ENCODE peak calls at places on chromosomes 2 and 18, in six cellular contexts. One of them, this sample, is unnamed. For H3K36me3 and H3K27me3, the result is how much of the 10 kb centered on the place peaks cover.

GRCh38 chr2:69589973-69590652 is 53.4 kb downstream of the AAK1 start:
- DNase-seq in hepatocyte: no peak
- DNase-seq in fibroblast of lung: peak
- DNase-seq in left ventricle myocardium inferior: no peak
- DNase-seq in HCT116: no peak
- DNase-seq in right lobe of liver: no peak
- DNase-seq in this sample: no peak

GRCh38 chr2:158926478-158926948 is 41.9 kb upstream of the TANC1 start:
- DNase-seq in left ventricle myocardium inferior: no peak
- DNase-seq in hepatocyte: peak
- DNase-seq in fibroblast of lung: peak
- DNase-seq in HCT116: peak
- DNase-seq in right lobe of liver: no peak
- DNase-seq in this sample: no peak

GRCh38 chr2:165239230-165239629 is at the start of gene SCN2A:
- DNase-seq in fibroblast of lung: peak
- DNase-seq in right lobe of liver: no peak
- DNase-seq in HCT116: peak
- DNase-seq in hepatocyte: peak
- DNase-seq in left ventricle myocardium inferior: no peak
- DNase-seq in this sample: no peak

GRCh38 chr2:83081835-83082522 is 1377.1 kb downstream of the SUCLG1 start:
- DNase-seq in left ventricle myocardium inferior: no peak
- DNase-seq in right lobe of liver: no peak
- DNase-seq in hepatocyte: peak
- DNase-seq in fibroblast of lung: peak
- DNase-seq in HCT116: no peak
- DNase-seq in this sample: no peak

GRCh38 chr2:77397763-77398162 is 124.4 kb downstream of the LRRTM4 start:
- DNase-seq in HCT116: no peak
- DNase-seq in left ventricle myocardium inferior: no peak
- DNase-seq in fibroblast of lung: no peak
- DNase-seq in hepatocyte: peak
- DNase-seq in right lobe of liver: no peak
- DNase-seq in this sample: no peak

GRCh38 chr2:84919885-84920580 is 14.6 kb downstream of the TMSB10 start:
- DNase-seq in HCT116: peak
- DNase-seq in fibroblast of lung: peak
- DNase-seq in left ventricle myocardium inferior: no peak
- DNase-seq in hepatocyte: peak
- DNase-seq in right lobe of liver: no peak
- DNase-seq in this sample: no peak

GRCh38 chr2:964567-964966 is 13.9 kb downstream of the SNTG2 start:
- DNase-seq in HCT116: no peak
- DNase-seq in left ventricle myocardium inferior: no peak
- DNase-seq in right lobe of liver: no peak
- DNase-seq in hepatocyte: no peak
- DNase-seq in fibroblast of lung: no peak
- DNase-seq in this sample: no peak

GRCh38 chr2:177812713-177813396 is 259.7 kb downstream of the PDE11A start:
- DNase-seq in fibroblast of lung: no peak
- DNase-seq in hepatocyte: no peak
- DNase-seq in right lobe of liver: no peak
- DNase-seq in HCT116: no peak
- DNase-seq in left ventricle myocardium inferior: no peak
- DNase-seq in this sample: no peak

GRCh38 chr2:73088703-73089102 is 17.2 kb upstream of the SFXN5 start:
- DNase-seq in HCT116: no peak
- DNase-seq in hepatocyte: no peak
- DNase-seq in right lobe of liver: no peak
- DNase-seq in left ventricle myocardium inferior: no peak
- DNase-seq in fibroblast of lung: no peak
- DNase-seq in this sample: no peak

GRCh38 chr18:79326413-79327198 is 69.1 kb upstream of the NFATC1 start:
- DNase-seq in fibroblast of lung: peak
- DNase-seq in left ventricle myocardium inferior: no peak
- DNase-seq in hepatocyte: no peak
- DNase-seq in right lobe of liver: no peak
- DNase-seq in HCT116: no peak
- DNase-seq in this sample: no peak

GRCh38 chr2:66490588-66491001 is 55.7 kb downstream of the MEIS1 start:
- DNase-seq in fibroblast of lung: peak
- DNase-seq in hepatocyte: no peak
- DNase-seq in right lobe of liver: no peak
- DNase-seq in left ventricle myocardium inferior: no peak
- DNase-seq in HCT116: no peak
- DNase-seq in this sample: no peak

GRCh38 chr2:47269316-47270232 is 114.5 kb upstream of the STPG4 start:
- DNase-seq in right lobe of liver: no peak
- DNase-seq in HCT116: peak
- DNase-seq in left ventricle myocardium inferior: peak
- DNase-seq in fibroblast of lung: peak
- DNase-seq in hepatocyte: peak
- DNase-seq in this sample: no peak

GRCh38 chr2:20400306-20400705 is 46.6 kb upstream of the RHOB start:
- DNase-seq in hepatocyte: no peak
- DNase-seq in fibroblast of lung: no peak
- DNase-seq in left ventricle myocardium inferior: no peak
- DNase-seq in right lobe of liver: no peak
- DNase-seq in HCT116: no peak
- DNase-seq in this sample: no peak

GRCh38 chr2:226514895-226515294 is 284.7 kb downstream of the IRS1 start:
- DNase-seq in fibroblast of lung: peak
- DNase-seq in HCT116: peak
- DNase-seq in right lobe of liver: no peak
- DNase-seq in left ventricle myocardium inferior: no peak
- DNase-seq in hepatocyte: no peak
- DNase-seq in this sample: no peak

GRCh38 chr2:156659694-156660093 is 223.5 kb downstream of the GPD2 start:
- DNase-seq in hepatocyte: no peak
- DNase-seq in HCT116: no peak
- DNase-seq in fibroblast of lung: no peak
- DNase-seq in right lobe of liver: peak
- DNase-seq in left ventricle myocardium inferior: no peak
- DNase-seq in this sample: no peak

GRCh38 chr18:13608791-13609552 is 117.4 kb downstream of the FAM210A start:
- DNase-seq in left ventricle myocardium inferior: no peak
- DNase-seq in hepatocyte: no peak
- DNase-seq in fibroblast of lung: no peak
- DNase-seq in right lobe of liver: no peak
- DNase-seq in HCT116: no peak
- DNase-seq in this sample: no peak

DNA sequence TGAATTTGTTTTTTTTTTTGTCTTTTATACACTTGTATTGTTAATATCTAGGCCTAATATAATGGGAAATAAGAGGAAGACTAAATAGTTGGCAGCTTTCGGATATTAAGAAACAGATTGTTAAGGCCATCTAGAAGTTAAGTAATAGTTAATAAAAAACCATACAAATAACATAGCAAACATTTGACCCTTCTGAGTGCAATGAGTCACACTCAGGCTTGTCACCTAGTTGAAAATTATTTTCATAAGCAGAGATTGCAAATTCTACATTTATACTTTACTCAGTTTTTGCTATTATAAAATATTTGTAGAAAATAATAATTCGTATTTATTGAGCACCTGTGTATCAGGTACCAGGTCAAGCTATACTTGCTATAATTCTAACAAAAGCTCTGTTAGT is 2.4 kb downstream of the NUP35 start:
- DNase-seq in HCT116: no peak
- DNase-seq in left ventricle myocardium inferior: no peak
- DNase-seq in right lobe of liver: no peak
- DNase-seq in hepatocyte: no peak
- DNase-seq in fibroblast of lung: no peak
- DNase-seq in this sample: no peak
- H3K4me3 ChIP-seq in HCT116: no peak
- H3K4me3 ChIP-seq in left ventricle myocardium inferior: no peak
- H3K4me3 ChIP-seq in right lobe of liver: no peak
- H3K4me3 ChIP-seq in hepatocyte: peak
- H3K4me3 ChIP-seq in fibroblast of lung: no peak
- H3K4me3 ChIP-seq in this sample: no peak

GRCh38 chr2:189466656-189467055 is 25.4 kb downstream of the WDR75 start:
- DNase-seq in HCT116: no peak
- DNase-seq in right lobe of liver: no peak
- DNase-seq in fibroblast of lung: peak
- DNase-seq in left ventricle myocardium inferior: no peak
- DNase-seq in hepatocyte: peak
- DNase-seq in this sample: peak

GRCh38 chr2:189467160-189467559 is 25.9 kb downstream of the WDR75 start:
- DNase-seq in left ventricle myocardium inferior: no peak
- DNase-seq in hepatocyte: no peak
- DNase-seq in right lobe of liver: no peak
- DNase-seq in HCT116: no peak
- DNase-seq in fibroblast of lung: no peak
- DNase-seq in this sample: no peak

GRCh38 chr2:189466046-189466445 is 24.8 kb downstream of the WDR75 start:
- DNase-seq in fibroblast of lung: no peak
- DNase-seq in hepatocyte: no peak
- DNase-seq in right lobe of liver: no peak
- DNase-seq in left ventricle myocardium inferior: no peak
- DNase-seq in HCT116: no peak
- DNase-seq in this sample: no peak

GRCh38 chr2:189465478-189465877 is 24.2 kb downstream of the WDR75 start:
- DNase-seq in right lobe of liver: no peak
- DNase-seq in fibroblast of lung: no peak
- DNase-seq in left ventricle myocardium inferior: no peak
- DNase-seq in hepatocyte: no peak
- DNase-seq in HCT116: no peak
- DNase-seq in this sample: no peak

DNA sequence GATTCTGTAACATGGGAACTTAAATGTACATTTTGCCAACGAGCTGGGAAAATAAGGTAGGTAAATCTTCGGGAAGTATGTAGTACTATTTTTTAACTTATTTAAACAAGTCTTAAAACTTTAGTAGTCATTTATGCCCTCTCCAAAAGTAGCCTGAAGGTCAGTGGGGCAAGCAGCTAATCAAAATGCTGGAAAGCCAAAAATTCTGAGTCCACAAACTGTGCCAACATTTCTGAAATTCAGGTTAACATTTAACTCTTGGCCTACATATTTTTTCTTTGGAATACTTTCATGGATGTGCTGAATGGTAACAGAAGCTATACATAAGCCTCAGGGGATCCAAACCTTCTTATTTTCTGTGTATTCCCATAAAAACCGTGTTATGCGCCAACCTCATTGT is 26.3 kb downstream of the WDR75 start:
- DNase-seq in HCT116: no peak
- DNase-seq in fibroblast of lung: no peak
- DNase-seq in hepatocyte: no peak
- DNase-seq in left ventricle myocardium inferior: no peak
- DNase-seq in right lobe of liver: no peak
- DNase-seq in this sample: no peak
- H3K36me3 ChIP-seq in HCT116: half or more
- H3K36me3 ChIP-seq in fibroblast of lung: under half
- H3K36me3 ChIP-seq in hepatocyte: under half
- H3K36me3 ChIP-seq in left ventricle myocardium inferior: half or more
- H3K36me3 ChIP-seq in right lobe of liver: under half
- H3K36me3 ChIP-seq in this sample: under half

GRCh38 chr18:37658894-37659293 is 93.3 kb upstream of the CELF4 start:
- DNase-seq in right lobe of liver: no peak
- DNase-seq in hepatocyte: no peak
- DNase-seq in left ventricle myocardium inferior: no peak
- DNase-seq in HCT116: no peak
- DNase-seq in fibroblast of lung: no peak
- DNase-seq in this sample: no peak
- H3K27me3 ChIP-seq in right lobe of liver: under half
- H3K27me3 ChIP-seq in hepatocyte: under half
- H3K27me3 ChIP-seq in left ventricle myocardium inferior: under half
- H3K27me3 ChIP-seq in HCT116: under half
- H3K27me3 ChIP-seq in fibroblast of lung: under half
- H3K27me3 ChIP-seq in this sample: under half

GRCh38 chr18:44678725-44679055 is 2.0 kb upstream of the SETBP1 start:
- DNase-seq in fibroblast of lung: no peak
- DNase-seq in right lobe of liver: no peak
- DNase-seq in hepatocyte: no peak
- DNase-seq in HCT116: no peak
- DNase-seq in left ventricle myocardium inferior: no peak
- DNase-seq in this sample: no peak
- H3K4me3 ChIP-seq in fibroblast of lung: no peak
- H3K4me3 ChIP-seq in right lobe of liver: no peak
- H3K4me3 ChIP-seq in hepatocyte: no peak
- H3K4me3 ChIP-seq in HCT116: no peak
- H3K4me3 ChIP-seq in left ventricle myocardium inferior: peak
- H3K4me3 ChIP-seq in this sample: no peak

DNA sequence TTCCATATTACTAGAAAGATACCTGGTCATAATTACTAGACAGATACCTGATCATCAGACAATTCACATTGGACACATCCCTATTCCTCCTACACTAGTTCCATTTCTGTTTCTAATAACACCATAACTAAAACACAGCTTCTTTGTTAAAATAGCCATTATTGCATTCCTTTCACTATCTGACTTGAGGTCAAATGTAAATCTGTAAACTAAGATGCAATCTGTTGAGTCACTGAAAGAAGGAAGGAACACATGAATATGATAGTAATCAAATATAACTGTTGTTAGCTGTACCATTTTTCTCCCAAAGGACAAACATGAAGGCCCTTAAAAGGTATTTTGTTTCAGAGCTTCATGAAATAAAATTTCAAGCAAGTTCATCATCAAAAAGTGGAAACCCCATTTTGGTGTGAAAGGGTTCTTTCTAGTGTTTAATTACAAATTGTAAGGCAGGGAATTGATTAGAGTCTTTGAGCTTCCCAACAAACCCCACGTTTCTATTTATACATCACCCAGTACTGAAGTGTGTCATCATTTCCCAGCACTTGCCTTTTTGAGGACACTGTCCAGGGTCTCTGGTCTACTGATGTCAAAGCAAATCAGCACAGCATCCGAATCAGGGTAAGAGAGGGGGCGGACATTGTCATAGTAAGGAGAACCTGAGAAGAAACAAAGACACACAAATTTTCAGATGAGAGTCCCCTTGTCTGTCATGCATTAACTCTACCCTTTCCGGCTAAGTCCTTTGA is 13.0 kb downstream of the RND3 start:
- DNase-seq in left ventricle myocardium inferior: no peak
- DNase-seq in HCT116: no peak
- DNase-seq in hepatocyte: no peak
- DNase-seq in right lobe of liver: no peak
- DNase-seq in fibroblast of lung: no peak
- DNase-seq in this sample: no peak
- H3K36me3 ChIP-seq in left ventricle myocardium inferior: under half
- H3K36me3 ChIP-seq in HCT116: under half
- H3K36me3 ChIP-seq in hepatocyte: under half
- H3K36me3 ChIP-seq in right lobe of liver: under half
- H3K36me3 ChIP-seq in fibroblast of lung: under half
- H3K36me3 ChIP-seq in this sample: half or more

GRCh38 chr2:232421189-232421785 is 14.6 kb downstream of the ALPG start:
- DNase-seq in right lobe of liver: no peak
- DNase-seq in HCT116: peak
- DNase-seq in hepatocyte: no peak
- DNase-seq in fibroblast of lung: no peak
- DNase-seq in left ventricle myocardium inferior: no peak
- DNase-seq in this sample: peak
- H3K27me3 ChIP-seq in right lobe of liver: under half
- H3K27me3 ChIP-seq in HCT116: under half
- H3K27me3 ChIP-seq in hepatocyte: half or more
- H3K27me3 ChIP-seq in fibroblast of lung: half or more
- H3K27me3 ChIP-seq in left ventricle myocardium inferior: half or more
- H3K27me3 ChIP-seq in this sample: under half

This sample was measured in H7.